ENCODE peak calls at places on chromosomes 6 and 20, in nine cellular contexts. Q is heart right ventricle, R is HFF-Myc, F is AG08395, Z is astrocyte of the spinal cord, H is iPS-NIHi11, C is fibroblast of villous mesenchyme, I is neuronal stem cell, L is GM13977. E is an unnamed sample.

GRCh38 chr20:62238569-62239277 is 402 bp downstream of the OSBPL2 start:
- DNase-seq in Q (no peak), R (no peak), F (peak), Z (no peak), H (no peak), C (no peak), I (no peak), L (no peak), E (no peak)

GRCh38 chr6:110250838-110251237 is 70.6 kb downstream of the CDC40 start:
- DNase-seq in Q (no peak), R (no peak), F (no peak), Z (no peak), H (peak), C (no peak), I (no peak), L (no peak), E (no peak)

GRCh38 chr20:45934046-45934586 is 367 bp upstream of the PCIF1 start:
- DNase-seq in Q (peak), R (no peak), F (no peak), Z (peak), H (peak), C (peak), I (no peak), L (peak), E (no peak)

GRCh38 chr20:2604506-2604835 is 48.0 kb upstream of the NOP56 start:
- DNase-seq in Q (no peak), R (no peak), F (no peak), Z (no peak), H (no peak), C (no peak), I (no peak), L (no peak), E (no peak)

GRCh38 chr6:15336905-15337583 is 91.2 kb downstream of the JARID2 start:
- DNase-seq in Q (no peak), R (no peak), F (no peak), Z (no peak), H (peak), C (no peak), I (no peak), L (no peak), E (no peak)

GRCh38 chr20:9609892-9610502 is 95.6 kb downstream of the LAMP5 start:
- DNase-seq in Q (peak), R (peak), F (peak), Z (peak), H (peak), C (peak), I (peak), L (peak), E (peak)

GRCh38 chr6:113513086-113513485 is 344.1 kb upstream of the MARCKS start:
- DNase-seq in Q (no peak), R (no peak), F (no peak), Z (no peak), H (no peak), C (no peak), I (no peak), L (no peak), E (no peak)

GRCh38 chr6:111576302-111576701 is 29.4 kb downstream of the TRAF3IP2 start:
- DNase-seq in Q (no peak), R (no peak), F (no peak), Z (no peak), H (no peak), C (no peak), I (no peak), L (no peak), E (no peak)

GRCh38 chr6:84089081-84089480 is 55.5 kb downstream of the MRAP2 start:
- DNase-seq in Q (no peak), R (no peak), F (no peak), Z (no peak), H (no peak), C (no peak), I (no peak), L (no peak), E (no peak)

GRCh38 chr20:51428451-51429143 is 113.9 kb downstream of the NFATC2 start:
- DNase-seq in Q (peak), R (no peak), F (peak), Z (peak), H (peak), C (peak), I (no peak), L (no peak), E (no peak)